ENCODE peak calls at places on chromosome X, in six cellular contexts. One of them, this sample, is unnamed.
A peak's percentile ranks its signal among the peaks of the same experiment; 100 is the strongest.

GRCh38 chrX:37361596-37361995 is 12.4 kb downstream of the PRRG1 start:
- DNase-seq in fibroblast of lung: peak; percentile 37
- DNase-seq in GM23338: no peak
- DNase-seq in GM23248: peak; percentile 29
- DNase-seq in astrocyte: peak; percentile 23
- DNase-seq in mesenchymal stem cell: peak; percentile 11
- DNase-seq in this sample: peak; percentile 32

GRCh38 chrX:15146515-15146914 is 123.4 kb downstream of the ASB9 start:
- DNase-seq in fibroblast of lung: peak; percentile 5
- DNase-seq in GM23338: peak; percentile 50
- DNase-seq in GM23248: peak; percentile 17
- DNase-seq in astrocyte: no peak
- DNase-seq in mesenchymal stem cell: peak; percentile 12
- DNase-seq in this sample: no peak

GRCh38 chrX:16664626-16665025 is 14.7 kb downstream of the S100G start:
- DNase-seq in fibroblast of lung: no peak
- DNase-seq in GM23338: no peak
- DNase-seq in GM23248: no peak
- DNase-seq in astrocyte: no peak
- DNase-seq in mesenchymal stem cell: no peak
- DNase-seq in this sample: no peak

GRCh38 chrX:19094654-19095053 is 27.6 kb downstream of the ADGRG2 start:
- DNase-seq in fibroblast of lung: no peak
- DNase-seq in GM23338: no peak
- DNase-seq in GM23248: no peak
- DNase-seq in astrocyte: no peak
- DNase-seq in mesenchymal stem cell: no peak
- DNase-seq in this sample: no peak

GRCh38 chrX:99933865-99934264 is 476.2 kb downstream of the PCDH19 start:
- DNase-seq in fibroblast of lung: no peak
- DNase-seq in GM23338: no peak
- DNase-seq in GM23248: no peak
- DNase-seq in astrocyte: no peak
- DNase-seq in mesenchymal stem cell: no peak
- DNase-seq in this sample: no peak

GRCh38 chrX:50067435-50068292 is 133.1 kb downstream of the AKAP4 start:
- DNase-seq in fibroblast of lung: peak; percentile 40
- DNase-seq in GM23338: peak; percentile 79
- DNase-seq in GM23248: no peak
- DNase-seq in astrocyte: peak; percentile 22
- DNase-seq in mesenchymal stem cell: peak; percentile 60
- DNase-seq in this sample: no peak

GRCh38 chrX:147403075-147403474 is 508.6 kb upstream of the FMR1 start:
- DNase-seq in fibroblast of lung: no peak
- DNase-seq in GM23338: no peak
- DNase-seq in GM23248: no peak
- DNase-seq in astrocyte: no peak
- DNase-seq in mesenchymal stem cell: no peak
- DNase-seq in this sample: no peak

GRCh38 chrX:153766098-153766817 is 2.2 kb downstream of the PLXNB3 start:
- DNase-seq in fibroblast of lung: peak; percentile 67
- DNase-seq in GM23338: no peak
- DNase-seq in GM23248: peak; percentile 82
- DNase-seq in astrocyte: peak; percentile 61
- DNase-seq in mesenchymal stem cell: peak; percentile 83
- DNase-seq in this sample: peak; percentile 98

GRCh38 chrX:153762636-153763173 is 1.3 kb upstream of the PLXNB3 start:
- DNase-seq in fibroblast of lung: no peak
- DNase-seq in GM23338: no peak
- DNase-seq in GM23248: no peak
- DNase-seq in astrocyte: no peak
- DNase-seq in mesenchymal stem cell: no peak
- DNase-seq in this sample: peak; percentile 77

GRCh38 chrX:129445436-129445835 is 77.9 kb downstream of the SMARCA1 start:
- DNase-seq in fibroblast of lung: no peak
- DNase-seq in GM23338: no peak
- DNase-seq in GM23248: no peak
- DNase-seq in astrocyte: no peak
- DNase-seq in mesenchymal stem cell: no peak
- DNase-seq in this sample: no peak

GRCh38 chrX:132602701-132603100 is 113.9 kb upstream of the MBNL3 start:
- DNase-seq in fibroblast of lung: no peak
- DNase-seq in GM23338: no peak
- DNase-seq in GM23248: no peak
- DNase-seq in astrocyte: no peak
- DNase-seq in mesenchymal stem cell: no peak
- DNase-seq in this sample: no peak

GRCh38 chrX:20567108-20567507 is 300.4 kb upstream of the RPS6KA3 start:
- DNase-seq in fibroblast of lung: no peak
- DNase-seq in GM23338: no peak
- DNase-seq in GM23248: no peak
- DNase-seq in astrocyte: no peak
- DNase-seq in mesenchymal stem cell: no peak
- DNase-seq in this sample: no peak

GRCh38 chrX:47204970-47205369 is 11.3 kb downstream of the UBA1 start:
- DNase-seq in fibroblast of lung: no peak
- DNase-seq in GM23338: no peak
- DNase-seq in GM23248: no peak
- DNase-seq in astrocyte: no peak
- DNase-seq in mesenchymal stem cell: no peak
- DNase-seq in this sample: peak; percentile 13

GRCh38 chrX:15947648-15948317 is 93.2 kb upstream of the AP1S2 start:
- DNase-seq in fibroblast of lung: peak; percentile 41
- DNase-seq in GM23338: peak; percentile 67
- DNase-seq in GM23248: peak; percentile 68
- DNase-seq in astrocyte: peak; percentile 54
- DNase-seq in mesenchymal stem cell: peak; percentile 53
- DNase-seq in this sample: peak; percentile 54

GRCh38 chrX:131201986-131202385 is 87.1 kb downstream of the IGSF1 start:
- DNase-seq in fibroblast of lung: no peak
- DNase-seq in GM23338: no peak
- DNase-seq in GM23248: no peak
- DNase-seq in astrocyte: no peak
- DNase-seq in mesenchymal stem cell: no peak
- DNase-seq in this sample: no peak

GRCh38 chrX:44400588-44400987 is 57.1 kb upstream of the EFHC2 start:
- DNase-seq in fibroblast of lung: peak; percentile 90
- DNase-seq in GM23338: no peak
- DNase-seq in GM23248: peak; percentile 92
- DNase-seq in astrocyte: peak; percentile 95
- DNase-seq in mesenchymal stem cell: peak; percentile 60
- DNase-seq in this sample: peak; percentile 10

GRCh38 chrX:10636337-10636736 is 16.0 kb upstream of the MID1 start:
- DNase-seq in fibroblast of lung: peak; percentile 78
- DNase-seq in GM23338: peak; percentile 72
- DNase-seq in GM23248: peak; percentile 69
- DNase-seq in astrocyte: no peak
- DNase-seq in mesenchymal stem cell: peak; percentile 68
- DNase-seq in this sample: peak; percentile 37

GRCh38 chrX:10631416-10632145 is 11.2 kb upstream of the MID1 start:
- DNase-seq in fibroblast of lung: no peak
- DNase-seq in GM23338: no peak
- DNase-seq in GM23248: no peak
- DNase-seq in astrocyte: no peak
- DNase-seq in mesenchymal stem cell: no peak
- DNase-seq in this sample: no peak

GRCh38 chrX:10636851-10637250 is 16.5 kb upstream of the MID1 start:
- DNase-seq in fibroblast of lung: peak; percentile 30
- DNase-seq in GM23338: no peak
- DNase-seq in GM23248: no peak
- DNase-seq in astrocyte: no peak
- DNase-seq in mesenchymal stem cell: no peak
- DNase-seq in this sample: no peak

GRCh38 chrX:10633722-10634121 is 13.3 kb upstream of the MID1 start:
- DNase-seq in fibroblast of lung: peak; percentile 88
- DNase-seq in GM23338: peak; percentile 24
- DNase-seq in GM23248: peak; percentile 86
- DNase-seq in astrocyte: peak; percentile 94
- DNase-seq in mesenchymal stem cell: peak; percentile 93
- DNase-seq in this sample: peak; percentile 69

GRCh38 chrX:10634681-10635161 is 14.3 kb upstream of the MID1 start:
- DNase-seq in fibroblast of lung: peak; percentile 78
- DNase-seq in GM23338: no peak
- DNase-seq in GM23248: peak; percentile 90
- DNase-seq in astrocyte: peak; percentile 95
- DNase-seq in mesenchymal stem cell: peak; percentile 83
- DNase-seq in this sample: peak; percentile 73
- H3K4me3 ChIP-seq in fibroblast of lung: peak overlapping the region; percentile 26
- H3K4me3 ChIP-seq in GM23338: no peak overlapping the region
- H3K4me3 ChIP-seq in GM23248: peak overlapping the region; percentile 46
- H3K4me3 ChIP-seq in astrocyte: no peak overlapping the region
- H3K4me3 ChIP-seq in mesenchymal stem cell: no peak overlapping the region
- H3K4me3 ChIP-seq in this sample: peak overlapping the region; percentile 7

GRCh38 chrX:135520022-135520552 is 373 bp upstream of the INTS6L start:
- DNase-seq in fibroblast of lung: peak; percentile 52
- DNase-seq in GM23338: peak; percentile 39
- DNase-seq in GM23248: peak; percentile 54
- DNase-seq in astrocyte: peak; percentile 76
- DNase-seq in mesenchymal stem cell: peak; percentile 67
- DNase-seq in this sample: no peak

GRCh38 chrX:135520553-135521404 is at the start of gene INTS6L:
- DNase-seq in fibroblast of lung: peak; percentile 89
- DNase-seq in GM23338: peak; percentile 89
- DNase-seq in GM23248: peak; percentile 87
- DNase-seq in astrocyte: peak; percentile 89
- DNase-seq in mesenchymal stem cell: peak; percentile 94
- DNase-seq in this sample: peak; percentile 88

GRCh38 chrX:135521405-135522131 is 1.1 kb downstream of the INTS6L start:
- DNase-seq in fibroblast of lung: peak; percentile 87
- DNase-seq in GM23338: peak; percentile 81
- DNase-seq in GM23248: peak; percentile 90
- DNase-seq in astrocyte: peak; percentile 83
- DNase-seq in mesenchymal stem cell: peak; percentile 93
- DNase-seq in this sample: peak; percentile 85

GRCh38 chrX:135522878-135523693 is 2.6 kb downstream of the INTS6L start:
- DNase-seq in fibroblast of lung: peak; percentile 0
- DNase-seq in GM23338: no peak
- DNase-seq in GM23248: peak; percentile 8
- DNase-seq in astrocyte: no peak
- DNase-seq in mesenchymal stem cell: peak; percentile 4
- DNase-seq in this sample: no peak

GRCh38 chrX:135522132-135522530 is 1.7 kb downstream of the INTS6L start:
- DNase-seq in fibroblast of lung: no peak
- DNase-seq in GM23338: no peak
- DNase-seq in GM23248: no peak
- DNase-seq in astrocyte: no peak
- DNase-seq in mesenchymal stem cell: no peak
- DNase-seq in this sample: peak; percentile 67
- H2AFZ ChIP-seq in fibroblast of lung: peak overlapping the region; percentile 70
- H2AFZ ChIP-seq in GM23338: no peak overlapping the region
- H2AFZ ChIP-seq in GM23248: peak overlapping the region; percentile 94
- H2AFZ ChIP-seq in astrocyte: peak overlapping the region; percentile 75
- H2AFZ ChIP-seq in mesenchymal stem cell: no peak overlapping the region
- H2AFZ ChIP-seq in this sample: peak overlapping the region; percentile 91

GRCh38 chrX:41005445-41005992 is 79.7 kb upstream of the USP9X start:
- DNase-seq in fibroblast of lung: no peak
- DNase-seq in GM23338: peak; percentile 44
- DNase-seq in GM23248: no peak
- DNase-seq in astrocyte: no peak
- DNase-seq in mesenchymal stem cell: no peak
- DNase-seq in this sample: no peak

GRCh38 chrX:41009816-41010187 is 75.4 kb upstream of the USP9X start:
- DNase-seq in fibroblast of lung: no peak
- DNase-seq in GM23338: no peak
- DNase-seq in GM23248: no peak
- DNase-seq in astrocyte: no peak
- DNase-seq in mesenchymal stem cell: no peak
- DNase-seq in this sample: peak; percentile 23

GRCh38 chrX:41014776-41015175 is 70.5 kb upstream of the USP9X start:
- DNase-seq in fibroblast of lung: no peak
- DNase-seq in GM23338: no peak
- DNase-seq in GM23248: peak; percentile 75
- DNase-seq in astrocyte: peak; percentile 39
- DNase-seq in mesenchymal stem cell: no peak
- DNase-seq in this sample: peak; percentile 26

GRCh38 chrX:41010188-41010846 is 74.9 kb upstream of the USP9X start:
- DNase-seq in fibroblast of lung: peak; percentile 96
- DNase-seq in GM23338: peak; percentile 60
- DNase-seq in GM23248: peak; percentile 91
- DNase-seq in astrocyte: peak; percentile 89
- DNase-seq in mesenchymal stem cell: peak; percentile 92
- DNase-seq in this sample: peak; percentile 79
- H3K4me3 ChIP-seq in fibroblast of lung: peak overlapping the region; percentile 47
- H3K4me3 ChIP-seq in GM23338: no peak overlapping the region
- H3K4me3 ChIP-seq in GM23248: peak overlapping the region; percentile 72
- H3K4me3 ChIP-seq in astrocyte: peak overlapping the region; percentile 40
- H3K4me3 ChIP-seq in mesenchymal stem cell: no peak overlapping the region
- H3K4me3 ChIP-seq in this sample: peak overlapping the region; percentile 59

GRCh38 chrX:64395568-64395929 is 297 bp upstream of the MTMR8 start:
- DNase-seq in fibroblast of lung: no peak
- DNase-seq in GM23338: no peak
- DNase-seq in GM23248: no peak
- DNase-seq in astrocyte: no peak
- DNase-seq in mesenchymal stem cell: no peak
- DNase-seq in this sample: no peak

GRCh38 chrX:64389489-64389888 is 5.8 kb downstream of the MTMR8 start:
- DNase-seq in fibroblast of lung: no peak
- DNase-seq in GM23338: no peak
- DNase-seq in GM23248: no peak
- DNase-seq in astrocyte: no peak
- DNase-seq in mesenchymal stem cell: no peak
- DNase-seq in this sample: no peak

GRCh38 chrX:64394874-64395567 is at the start of gene MTMR8:
- DNase-seq in fibroblast of lung: peak; percentile 33
- DNase-seq in GM23338: peak; percentile 88
- DNase-seq in GM23248: peak; percentile 12
- DNase-seq in astrocyte: no peak
- DNase-seq in mesenchymal stem cell: peak; percentile 31
- DNase-seq in this sample: no peak

GRCh38 chrX:64398088-64398487 is 2.8 kb upstream of the MTMR8 start:
- DNase-seq in fibroblast of lung: no peak
- DNase-seq in GM23338: no peak
- DNase-seq in GM23248: no peak
- DNase-seq in astrocyte: no peak
- DNase-seq in mesenchymal stem cell: no peak
- DNase-seq in this sample: no peak

DNA sequence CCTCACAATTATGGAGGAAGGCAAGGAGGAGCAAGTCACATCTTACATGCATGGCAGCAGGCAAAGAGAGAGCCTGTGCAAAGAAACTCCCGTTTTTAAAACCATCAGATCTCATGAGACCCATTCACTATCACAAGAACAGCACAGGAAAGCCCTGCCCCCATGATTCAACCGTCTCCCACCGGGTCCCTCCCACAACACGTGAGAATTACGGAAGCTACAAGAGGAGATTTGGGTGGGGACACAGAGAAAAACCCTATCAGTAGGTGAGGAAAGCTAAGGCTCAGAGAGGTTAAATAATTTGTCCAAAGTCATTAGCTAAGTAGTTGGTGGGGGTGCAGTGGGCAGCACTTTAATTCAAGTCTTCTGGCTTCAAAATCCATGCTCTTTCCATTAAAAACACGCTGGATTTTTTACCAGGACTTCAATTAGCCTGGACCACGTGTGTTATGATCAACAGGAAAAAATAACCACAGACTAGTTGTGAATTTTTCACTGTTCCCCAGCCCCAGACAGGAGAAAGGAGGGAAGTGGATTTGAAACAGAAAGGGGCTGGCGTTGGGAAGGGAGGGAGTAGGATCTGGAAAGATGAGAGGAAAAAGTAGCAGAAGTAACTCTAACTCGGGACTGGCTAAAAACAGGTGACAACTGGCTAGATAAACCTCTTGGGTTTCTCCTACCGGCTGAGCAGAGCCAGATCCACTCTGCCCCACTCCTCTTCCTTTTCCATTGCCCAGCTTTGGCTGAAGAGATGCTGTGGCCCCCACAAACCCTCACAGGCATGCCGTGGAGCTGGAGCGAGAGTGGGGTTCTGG is 986 bp downstream of the MTMR8 start:
- DNase-seq in fibroblast of lung: no peak
- DNase-seq in GM23338: no peak
- DNase-seq in GM23248: no peak
- DNase-seq in astrocyte: no peak
- DNase-seq in mesenchymal stem cell: no peak
- DNase-seq in this sample: no peak
- H2AFZ ChIP-seq in fibroblast of lung: peak overlapping the region; percentile 45
- H2AFZ ChIP-seq in GM23338: no peak overlapping the region
- H2AFZ ChIP-seq in GM23248: no peak overlapping the region
- H2AFZ ChIP-seq in astrocyte: no peak overlapping the region
- H2AFZ ChIP-seq in mesenchymal stem cell: no peak overlapping the region
- H2AFZ ChIP-seq in this sample: no peak overlapping the region